ENCODE peak calls at places on chromosomes 12 and 14, in five cellular contexts. A, U, K, R and S are unnamed samples.
A peak's percentile ranks its signal among the peaks of the same experiment; 100 is the strongest.

GRCh38 chr12:63410197-63410596 is 258.1 kb downstream of the DPY19L2 start:
- DNase-seq in A (no peak), U (no peak), K (no peak), R (peak; percentile 64), S (no peak)

GRCh38 chr12:121189061-121189886 is 20.7 kb upstream of the P2RX4 start:
- DNase-seq in A (no peak), U (no peak), K (no peak), R (no peak), S (no peak)

GRCh38 chr14:76917158-76917596 is 91.0 kb downstream of the LRRC74A start:
- DNase-seq in A (no peak), U (no peak), K (no peak), R (peak; percentile 48), S (no peak)

GRCh38 chr12:9134981-9135628 is 19.4 kb upstream of the A2M start:
- DNase-seq in A (no peak), U (no peak), K (no peak), R (no peak), S (no peak)

GRCh38 chr12:27460471-27460978 is 14.0 kb downstream of the SMCO2 start:
- DNase-seq in A (no peak), U (no peak), K (no peak), R (peak; percentile 85), S (no peak)

GRCh38 chr14:34465069-34465859 is 3.2 kb upstream of the SPTSSA start:
- DNase-seq in A (no peak), U (no peak), K (no peak), R (no peak), S (no peak)

GRCh38 chr12:68349083-68349700 is 17.0 kb upstream of the MDM1 start:
- DNase-seq in A (no peak), U (no peak), K (no peak), R (no peak), S (no peak)

GRCh38 chr14:69260246-69260978 is 454 bp downstream of the GALNT16 start:
- DNase-seq in A (no peak), U (no peak), K (no peak), R (no peak), S (no peak)

GRCh38 chr14:96671218-96671617 is 126.0 kb upstream of the VRK1 start:
- DNase-seq in A (no peak), U (no peak), K (no peak), R (no peak), S (no peak)

GRCh38 chr14:73754911-73755360 is 40.8 kb upstream of the PNMA1 start:
- DNase-seq in A (no peak), U (peak; percentile 14), K (no peak), R (no peak), S (no peak)

GRCh38 chr12:52006726-52007157 is at the start of gene TAMALIN:
- DNase-seq in A (peak; percentile 83), U (no peak), K (no peak), R (no peak), S (peak; percentile 40)

GRCh38 chr12:127257366-127257935 is 1009.5 kb upstream of the TMEM132C start:
- DNase-seq in A (no peak), U (no peak), K (no peak), R (peak; percentile 15), S (no peak)

GRCh38 chr14:25110101-25110500 is 60.2 kb upstream of the STXBP6 start:
- DNase-seq in A (no peak), U (no peak), K (no peak), R (no peak), S (no peak)

GRCh38 chr12:92074889-92075288 is 70.8 kb downstream of the BTG1 start:
- DNase-seq in A (no peak), U (no peak), K (no peak), R (no peak), S (no peak)

GRCh38 chr14:89442280-89442679 is 25.2 kb upstream of the FOXN3 start:
- DNase-seq in A (no peak), U (no peak), K (no peak), R (no peak), S (no peak)

GRCh38 chr12:101715045-101715444 is 17.6 kb downstream of the CHPT1 start:
- DNase-seq in A (no peak), U (no peak), K (no peak), R (no peak), S (no peak)

GRCh38 chr12:52249041-52249461 is 16.0 kb downstream of the KRT7 start:
- DNase-seq in A (no peak), U (peak; percentile 54), K (no peak), R (no peak), S (peak; percentile 87)

GRCh38 chr12:15677207-15677606 is 112.0 kb downstream of the EPS8 start:
- DNase-seq in A (no peak), U (no peak), K (no peak), R (no peak), S (no peak)

GRCh38 chr12:76595056-76595455 is 35.5 kb upstream of the OSBPL8 start:
- DNase-seq in A (no peak), U (no peak), K (no peak), R (no peak), S (no peak)